ENCODE peak calls at places on chromosomes 16 and 17, in eight cellular contexts. Z, L, K, I, S, A, N and B are unnamed samples.
A peak's percentile ranks its signal among the peaks of the same experiment; 100 is the strongest.

GRCh38 chr17:65278050-65278819 is 141.1 kb downstream of the RGS9 start:
- DNase-seq in I (no peak), N (peak; percentile 81), K (peak; percentile 16), Z (no peak), L (peak; percentile 24), S (no peak), A (peak; percentile 80), B (no peak)

GRCh38 chr17:78991906-78992532 is 12.3 kb upstream of the LGALS3BP start:
- DNase-seq in S (peak; percentile 43), Z (no peak), K (peak; percentile 3), L (peak; percentile 8), N (peak; percentile 20), A (no peak), I (no peak), B (no peak)

GRCh38 chr17:8888704-8889302 is 21.3 kb upstream of the PIK3R6 start:
- DNase-seq in Z (no peak), N (no peak), S (no peak), I (no peak), K (no peak), A (no peak), L (no peak), B (no peak)

GRCh38 chr17:80955673-80956306 is 35.9 kb upstream of the CHMP6 start:
- DNase-seq in N (peak; percentile 17), K (no peak), S (no peak), Z (no peak), L (peak; percentile 10), I (no peak), A (no peak), B (no peak)

GRCh38 chr17:45131616-45132301 is 556 bp downstream of the PLCD3 start:
- DNase-seq in I (no peak), K (peak; percentile 70), Z (no peak), L (peak; percentile 67), S (peak; percentile 79), N (peak; percentile 72), A (peak; percentile 71), B (no peak)

GRCh38 chr16:72050769-72051464 is 3.4 kb upstream of the HP start:
- DNase-seq in S (peak; percentile 75), K (no peak), L (no peak), I (no peak), A (no peak), N (no peak), Z (no peak), B (peak; percentile 50)

GRCh38 chr17:79942591-79943353 is 92.9 kb downstream of the TBC1D16 start:
- DNase-seq in S (peak; percentile 62), K (peak; percentile 27), N (peak; percentile 23), Z (no peak), A (no peak), I (no peak), L (peak; percentile 55), B (peak; percentile 26)

GRCh38 chr16:3998793-3999478 is 117.3 kb downstream of the ADCY9 start:
- DNase-seq in I (peak; percentile 41), N (no peak), Z (no peak), L (peak; percentile 61), K (no peak), A (no peak), S (peak; percentile 67), B (no peak)

GRCh38 chr17:50079334-50080095 is 15.6 kb upstream of the PDK2 start:
- DNase-seq in N (no peak), S (peak; percentile 77), K (no peak), A (peak; percentile 89), I (no peak), L (no peak), Z (no peak), B (no peak)

GRCh38 chr16:47568355-47568754 is 107.2 kb downstream of the PHKB start:
- DNase-seq in L (no peak), I (no peak), S (no peak), Z (no peak), K (no peak), A (no peak), N (no peak), B (no peak)

GRCh38 chr16:90046971-90047713 is 27.9 kb upstream of the DBNDD1 start:
- DNase-seq in Z (no peak), A (no peak), L (peak; percentile 82), I (no peak), S (peak; percentile 76), N (peak; percentile 85), K (peak; percentile 58), B (peak; percentile 82)

GRCh38 chr17:70110443-70110880 is 35.4 kb downstream of the KCNJ16 start:
- DNase-seq in S (no peak), N (no peak), Z (no peak), K (no peak), I (no peak), A (no peak), L (no peak), B (no peak)

GRCh38 chr17:76370261-76370993 is 14.0 kb upstream of the SPHK1 start:
- DNase-seq in N (no peak), K (peak; percentile 85), S (peak; percentile 93), L (peak; percentile 85), A (no peak), Z (no peak), I (peak; percentile 95), B (no peak)

GRCh38 chr17:5508855-5509254 is 22.5 kb downstream of the MIS12 start:
- DNase-seq in Z (no peak), I (no peak), S (no peak), A (no peak), N (no peak), K (no peak), L (no peak), B (no peak)

DNA sequence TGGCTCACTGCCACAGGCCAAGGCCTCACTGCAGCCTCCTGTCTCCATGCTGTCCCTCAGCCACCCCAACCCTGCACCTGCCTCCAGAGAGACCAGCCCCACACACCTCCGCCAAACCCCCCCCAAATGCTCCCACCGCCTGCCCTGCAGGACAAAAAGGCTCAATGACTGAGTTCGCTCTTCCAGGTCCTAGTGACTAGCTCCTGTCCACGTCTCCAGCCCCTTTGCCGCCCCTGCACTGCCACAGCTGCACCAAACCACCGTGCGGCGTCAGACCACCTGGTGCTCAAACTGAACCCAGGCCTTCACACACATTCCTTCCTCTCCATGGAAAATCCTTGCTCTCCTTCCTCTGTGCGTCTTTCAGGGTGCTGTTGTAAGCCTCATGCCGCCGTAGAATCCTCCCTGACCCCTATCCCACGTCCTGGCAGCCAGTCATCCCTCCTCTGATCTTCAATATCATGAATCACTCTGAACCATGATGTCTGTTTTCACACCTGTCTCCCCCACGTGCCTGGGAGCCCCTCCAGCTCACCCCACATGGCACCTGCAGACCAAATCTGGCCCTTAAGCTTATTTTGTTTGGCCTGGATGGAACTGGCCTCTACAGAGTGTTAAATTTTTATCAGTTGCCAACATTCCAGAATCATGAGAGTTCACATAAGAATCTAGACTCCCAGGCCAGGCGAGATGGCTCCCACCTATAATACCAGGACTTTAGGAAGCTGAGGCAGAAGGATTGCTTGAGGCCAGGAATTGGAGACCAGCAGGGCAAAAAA is 4.3 kb upstream of the GSG1L start:
- DNase-seq in A (no peak), N (no peak), Z (no peak), L (no peak), I (peak; percentile 17), K (no peak), S (no peak), B (no peak)
- H3K36me3 ChIP-seq in A (no peaks in the 10 kb centered on the region), N (no peaks in the 10 kb centered on the region), Z (no peaks in the 10 kb centered on the region), L (no peaks in the 10 kb centered on the region), I (no peaks in the 10 kb centered on the region), K (no peaks in the 10 kb centered on the region), S (no peaks in the 10 kb centered on the region), B (no peaks in the 10 kb centered on the region)

GRCh38 chr16:31472559-31473203 is 729 bp downstream of the TGFB1I1 start:
- DNase-seq in L (peak; percentile 97), S (peak; percentile 94), A (peak; percentile 92), Z (no peak), N (peak; percentile 75), I (peak; percentile 58), K (peak; percentile 90), B (peak; percentile 91)
- TF ChIP-seq CTCF in L (peak; percentile 78), S (peak; percentile 67), A (peak; percentile 60), Z (peak; percentile 67), N (peak; percentile 16), I (peak; percentile 82), K (peak; percentile 85), B (peak; percentile 86)

DNA sequence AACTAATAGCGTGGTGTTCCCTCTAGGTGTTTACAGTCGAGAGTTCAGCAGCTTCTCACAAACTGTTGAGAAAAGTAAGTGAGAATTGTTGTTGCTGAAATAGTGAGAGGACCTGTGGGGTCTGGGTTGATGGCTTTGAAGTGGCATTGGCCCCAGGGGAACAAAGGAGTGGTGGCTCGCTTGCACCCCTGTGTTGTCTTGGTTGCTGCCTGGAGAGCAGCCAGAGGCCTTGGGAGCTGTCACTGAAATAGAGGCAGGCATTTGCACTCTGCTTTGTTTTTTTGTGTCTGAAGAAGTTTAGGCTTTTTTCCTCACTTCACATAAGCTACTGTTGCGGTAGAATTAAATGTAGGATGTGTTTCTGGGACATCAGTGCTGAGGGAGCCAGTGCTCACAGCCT is 36.8 kb downstream of the PRMT7 start:
- DNase-seq in L (no peak), N (no peak), I (no peak), S (no peak), Z (no peak), A (no peak), K (no peak), B (no peak)
- H3K36me3 ChIP-seq in L (no peaks in the 10 kb centered on the region), N (peaks cover 4% of the 10 kb centered on the region), I (peaks cover 33% of the 10 kb centered on the region), S (no peaks in the 10 kb centered on the region), Z (peaks cover 13% of the 10 kb centered on the region), A (peaks cover 3% of the 10 kb centered on the region), K (peaks cover 96% of the 10 kb centered on the region), B (peaks cover 76% of the 10 kb centered on the region)

GRCh38 chr16:1152651-1153259 is at the start of gene CACNA1H:
- DNase-seq in S (no peak), L (peak; percentile 65), I (no peak), Z (no peak), K (peak; percentile 51), N (no peak), A (no peak), B (no peak)
- TF ChIP-seq CTCF in S (no peak), L (peak; percentile 67), I (peak; percentile 22), Z (no peak), K (peak; percentile 39), N (peak; percentile 43), A (no peak), B (no peak)

DNA sequence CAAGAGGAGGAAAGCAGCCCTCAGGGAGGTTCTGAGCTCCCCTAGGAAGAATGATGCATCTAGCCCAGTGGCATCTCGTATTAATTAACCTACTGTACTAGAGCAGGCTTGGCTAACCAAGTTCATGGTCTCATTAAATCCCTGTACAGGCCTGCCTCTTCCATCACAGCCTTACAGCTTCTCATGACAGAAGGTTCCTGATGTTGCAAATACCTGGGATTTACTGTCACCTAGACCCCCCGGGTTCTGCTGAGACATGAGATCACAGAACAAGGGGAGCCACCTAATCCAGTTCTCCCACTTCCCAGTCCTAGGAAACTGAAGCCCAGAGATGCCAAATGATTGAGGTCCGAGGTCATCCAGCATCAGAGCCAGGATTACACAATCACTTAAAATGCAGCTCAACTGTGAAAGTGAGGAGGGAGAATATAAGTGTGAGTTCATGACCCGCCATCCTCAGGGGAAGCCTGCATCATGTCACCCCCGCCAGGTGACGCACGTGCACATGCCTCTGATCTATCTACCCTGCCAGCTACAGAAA is 23.9 kb downstream of the ACLY start:
- DNase-seq in L (peak; percentile 69), S (peak; percentile 76), I (peak; percentile 82), N (peak; percentile 54), Z (no peak), A (no peak), K (no peak), B (no peak)
- H3K36me3 ChIP-seq in L (no peaks in the 10 kb centered on the region), S (peaks cover 5% of the 10 kb centered on the region), I (peaks cover 46% of the 10 kb centered on the region), N (peaks cover 2% of the 10 kb centered on the region), Z (peaks cover 51% of the 10 kb centered on the region), A (peaks cover 40% of the 10 kb centered on the region), K (peaks cover 100% of the 10 kb centered on the region), B (peaks cover 97% of the 10 kb centered on the region)